ENCODE peak calls at places on chromosomes 3 and 15, in eight cellular contexts. One of them, this sample, is unnamed.

GRCh38 chr15:79640206-79640605 is 208.1 kb downstream of the MINAR1 start:
- DNase-seq in HCT116: peak
- DNase-seq in NCI-H446: no peak
- DNase-seq in pons: no peak
- DNase-seq in fibroblast of lung: peak
- DNase-seq in cardiac muscle cell: peak
- DNase-seq in NK-92 treated with Interleukin-12 subunit alpha and Interleukin-12 subunit beta, amount 100 ng/mL, for 24 hours: no peak
- DNase-seq in activated CD4-positive, alpha-beta T cell treated with anti-CD3 and anti-CD28 coated beads, Interleukin-2, amount 10 ng/mL, durations not matched to agents 7 days and 5 days: no peak
- DNase-seq in this sample: no peak

GRCh38 chr15:92803852-92804609 is 96.1 kb upstream of the CHD2 start:
- DNase-seq in HCT116: peak
- DNase-seq in fibroblast of lung: peak
- DNase-seq in NCI-H446: no peak
- DNase-seq in pons: peak
- DNase-seq in activated CD4-positive, alpha-beta T cell treated with anti-CD3 and anti-CD28 coated beads, Interleukin-2, amount 10 ng/mL, durations not matched to agents 7 days and 5 days: peak
- DNase-seq in cardiac muscle cell: peak
- DNase-seq in NK-92 treated with Interleukin-12 subunit alpha and Interleukin-12 subunit beta, amount 100 ng/mL, for 24 hours: peak
- DNase-seq in this sample: peak

GRCh38 chr3:149767720-149768119 is 15.4 kb upstream of the COMMD2 start:
- DNase-seq in activated CD4-positive, alpha-beta T cell treated with anti-CD3 and anti-CD28 coated beads, Interleukin-2, amount 10 ng/mL, durations not matched to agents 7 days and 5 days: no peak
- DNase-seq in cardiac muscle cell: no peak
- DNase-seq in fibroblast of lung: no peak
- DNase-seq in HCT116: no peak
- DNase-seq in NCI-H446: no peak
- DNase-seq in pons: peak
- DNase-seq in NK-92 treated with Interleukin-12 subunit alpha and Interleukin-12 subunit beta, amount 100 ng/mL, for 24 hours: no peak
- DNase-seq in this sample: no peak

GRCh38 chr15:78049691-78050440 is 27.6 kb downstream of the TBC1D2B start:
- DNase-seq in fibroblast of lung: peak
- DNase-seq in NK-92 treated with Interleukin-12 subunit alpha and Interleukin-12 subunit beta, amount 100 ng/mL, for 24 hours: peak
- DNase-seq in cardiac muscle cell: peak
- DNase-seq in HCT116: no peak
- DNase-seq in activated CD4-positive, alpha-beta T cell treated with anti-CD3 and anti-CD28 coated beads, Interleukin-2, amount 10 ng/mL, durations not matched to agents 7 days and 5 days: peak
- DNase-seq in NCI-H446: no peak
- DNase-seq in pons: no peak
- DNase-seq in this sample: no peak

GRCh38 chr3:97967966-97968365 is 4.3 kb downstream of the RIOX2 start:
- DNase-seq in fibroblast of lung: no peak
- DNase-seq in cardiac muscle cell: no peak
- DNase-seq in pons: no peak
- DNase-seq in NK-92 treated with Interleukin-12 subunit alpha and Interleukin-12 subunit beta, amount 100 ng/mL, for 24 hours: no peak
- DNase-seq in HCT116: no peak
- DNase-seq in activated CD4-positive, alpha-beta T cell treated with anti-CD3 and anti-CD28 coated beads, Interleukin-2, amount 10 ng/mL, durations not matched to agents 7 days and 5 days: no peak
- DNase-seq in NCI-H446: no peak
- DNase-seq in this sample: no peak

GRCh38 chr3:36678216-36679013 is 85.9 kb downstream of the DCLK3 start:
- DNase-seq in fibroblast of lung: peak
- DNase-seq in cardiac muscle cell: peak
- DNase-seq in NCI-H446: no peak
- DNase-seq in pons: no peak
- DNase-seq in activated CD4-positive, alpha-beta T cell treated with anti-CD3 and anti-CD28 coated beads, Interleukin-2, amount 10 ng/mL, durations not matched to agents 7 days and 5 days: no peak
- DNase-seq in HCT116: no peak
- DNase-seq in NK-92 treated with Interleukin-12 subunit alpha and Interleukin-12 subunit beta, amount 100 ng/mL, for 24 hours: no peak
- DNase-seq in this sample: no peak

GRCh38 chr3:169310190-169310918 is 353.2 kb downstream of the MECOM start:
- DNase-seq in NCI-H446: no peak
- DNase-seq in pons: no peak
- DNase-seq in cardiac muscle cell: no peak
- DNase-seq in HCT116: no peak
- DNase-seq in activated CD4-positive, alpha-beta T cell treated with anti-CD3 and anti-CD28 coated beads, Interleukin-2, amount 10 ng/mL, durations not matched to agents 7 days and 5 days: no peak
- DNase-seq in fibroblast of lung: no peak
- DNase-seq in NK-92 treated with Interleukin-12 subunit alpha and Interleukin-12 subunit beta, amount 100 ng/mL, for 24 hours: no peak
- DNase-seq in this sample: no peak

GRCh38 chr3:87397210-87397609 is 120.8 kb upstream of the POU1F1 start:
- DNase-seq in NCI-H446: no peak
- DNase-seq in activated CD4-positive, alpha-beta T cell treated with anti-CD3 and anti-CD28 coated beads, Interleukin-2, amount 10 ng/mL, durations not matched to agents 7 days and 5 days: no peak
- DNase-seq in HCT116: no peak
- DNase-seq in NK-92 treated with Interleukin-12 subunit alpha and Interleukin-12 subunit beta, amount 100 ng/mL, for 24 hours: no peak
- DNase-seq in cardiac muscle cell: no peak
- DNase-seq in pons: no peak
- DNase-seq in fibroblast of lung: no peak
- DNase-seq in this sample: no peak

GRCh38 chr15:32657198-32657886 is 15.8 kb downstream of the SCG5 start:
- DNase-seq in pons: no peak
- DNase-seq in HCT116: no peak
- DNase-seq in activated CD4-positive, alpha-beta T cell treated with anti-CD3 and anti-CD28 coated beads, Interleukin-2, amount 10 ng/mL, durations not matched to agents 7 days and 5 days: peak
- DNase-seq in NCI-H446: no peak
- DNase-seq in fibroblast of lung: no peak
- DNase-seq in cardiac muscle cell: no peak
- DNase-seq in NK-92 treated with Interleukin-12 subunit alpha and Interleukin-12 subunit beta, amount 100 ng/mL, for 24 hours: no peak
- DNase-seq in this sample: no peak

GRCh38 chr3:193794002-193794835 is 201.2 kb downstream of the OPA1 start:
- DNase-seq in HCT116: no peak
- DNase-seq in fibroblast of lung: peak
- DNase-seq in pons: no peak
- DNase-seq in NK-92 treated with Interleukin-12 subunit alpha and Interleukin-12 subunit beta, amount 100 ng/mL, for 24 hours: no peak
- DNase-seq in activated CD4-positive, alpha-beta T cell treated with anti-CD3 and anti-CD28 coated beads, Interleukin-2, amount 10 ng/mL, durations not matched to agents 7 days and 5 days: no peak
- DNase-seq in cardiac muscle cell: peak
- DNase-seq in NCI-H446: no peak
- DNase-seq in this sample: no peak

GRCh38 chr15:88504445-88504844 is 36.9 kb downstream of the MRPS11 start:
- DNase-seq in pons: no peak
- DNase-seq in activated CD4-positive, alpha-beta T cell treated with anti-CD3 and anti-CD28 coated beads, Interleukin-2, amount 10 ng/mL, durations not matched to agents 7 days and 5 days: no peak
- DNase-seq in cardiac muscle cell: no peak
- DNase-seq in NCI-H446: no peak
- DNase-seq in NK-92 treated with Interleukin-12 subunit alpha and Interleukin-12 subunit beta, amount 100 ng/mL, for 24 hours: no peak
- DNase-seq in fibroblast of lung: no peak
- DNase-seq in HCT116: no peak
- DNase-seq in this sample: no peak

GRCh38 chr15:100083572-100083971 is 258.2 kb downstream of the ADAMTS17 start:
- DNase-seq in cardiac muscle cell: no peak
- DNase-seq in HCT116: no peak
- DNase-seq in NK-92 treated with Interleukin-12 subunit alpha and Interleukin-12 subunit beta, amount 100 ng/mL, for 24 hours: no peak
- DNase-seq in NCI-H446: no peak
- DNase-seq in pons: no peak
- DNase-seq in fibroblast of lung: no peak
- DNase-seq in activated CD4-positive, alpha-beta T cell treated with anti-CD3 and anti-CD28 coated beads, Interleukin-2, amount 10 ng/mL, durations not matched to agents 7 days and 5 days: no peak
- DNase-seq in this sample: peak

GRCh38 chr3:76624128-76624527 is 415.8 kb upstream of the ROBO2 start:
- DNase-seq in fibroblast of lung: no peak
- DNase-seq in NK-92 treated with Interleukin-12 subunit alpha and Interleukin-12 subunit beta, amount 100 ng/mL, for 24 hours: no peak
- DNase-seq in cardiac muscle cell: no peak
- DNase-seq in HCT116: no peak
- DNase-seq in activated CD4-positive, alpha-beta T cell treated with anti-CD3 and anti-CD28 coated beads, Interleukin-2, amount 10 ng/mL, durations not matched to agents 7 days and 5 days: no peak
- DNase-seq in NCI-H446: no peak
- DNase-seq in pons: no peak
- DNase-seq in this sample: no peak

GRCh38 chr15:60255390-60255789 is 142.4 kb downstream of the ANXA2 start:
- DNase-seq in HCT116: peak
- DNase-seq in activated CD4-positive, alpha-beta T cell treated with anti-CD3 and anti-CD28 coated beads, Interleukin-2, amount 10 ng/mL, durations not matched to agents 7 days and 5 days: peak
- DNase-seq in cardiac muscle cell: no peak
- DNase-seq in pons: peak
- DNase-seq in fibroblast of lung: peak
- DNase-seq in NCI-H446: no peak
- DNase-seq in NK-92 treated with Interleukin-12 subunit alpha and Interleukin-12 subunit beta, amount 100 ng/mL, for 24 hours: no peak
- DNase-seq in this sample: no peak

GRCh38 chr15:98942966-98943584 is 64.5 kb downstream of the PGPEP1L start:
- DNase-seq in NCI-H446: no peak
- DNase-seq in NK-92 treated with Interleukin-12 subunit alpha and Interleukin-12 subunit beta, amount 100 ng/mL, for 24 hours: no peak
- DNase-seq in HCT116: no peak
- DNase-seq in fibroblast of lung: no peak
- DNase-seq in cardiac muscle cell: no peak
- DNase-seq in activated CD4-positive, alpha-beta T cell treated with anti-CD3 and anti-CD28 coated beads, Interleukin-2, amount 10 ng/mL, durations not matched to agents 7 days and 5 days: no peak
- DNase-seq in pons: no peak
- DNase-seq in this sample: no peak

GRCh38 chr15:83061680-83062079 is 5.4 kb downstream of the BTBD1 start:
- DNase-seq in fibroblast of lung: no peak
- DNase-seq in activated CD4-positive, alpha-beta T cell treated with anti-CD3 and anti-CD28 coated beads, Interleukin-2, amount 10 ng/mL, durations not matched to agents 7 days and 5 days: no peak
- DNase-seq in pons: no peak
- DNase-seq in NCI-H446: no peak
- DNase-seq in NK-92 treated with Interleukin-12 subunit alpha and Interleukin-12 subunit beta, amount 100 ng/mL, for 24 hours: no peak
- DNase-seq in cardiac muscle cell: no peak
- DNase-seq in HCT116: no peak
- DNase-seq in this sample: no peak